ENCODE peak calls at places on chromosomes 12 and 14, in ten cellular contexts. Y is aorta, T is lower lobe of right lung, H is gastrocnemius medialis, B is Peyer's patch, J is hepatocyte, V is uterus, O is adrenal gland, R is cardiac muscle cell, D is upper lobe of right lung. P is an unnamed sample.

GRCh38 chr14:27730204-27730603 is 1036.4 kb upstream of the FOXG1 start:
- DNase-seq in Y (no peak), T (no peak), H (no peak), B (no peak), J (no peak), V (no peak), O (no peak), R (no peak), D (no peak), P (no peak)

GRCh38 chr12:52081263-52081733 is 1.8 kb downstream of the SMIM41 start:
- DNase-seq in Y (no peak), T (no peak), H (no peak), B (peak; percentile 79), J (no peak), V (no peak), O (no peak), R (no peak), D (peak; percentile 58), P (no peak)

GRCh38 chr12:47560408-47560807 is 145.4 kb downstream of the RPAP3 start:
- DNase-seq in Y (no peak), T (no peak), H (no peak), B (no peak), J (no peak), V (no peak), O (no peak), R (no peak), D (no peak), P (no peak)

GRCh38 chr12:89247962-89248361 is 104.3 kb downstream of the DUSP6 start:
- DNase-seq in Y (no peak), T (no peak), H (no peak), B (no peak), J (no peak), V (no peak), O (no peak), R (no peak), D (no peak), P (no peak)

GRCh38 chr12:6205144-6205539 is 4.9 kb downstream of the CD9 start:
- DNase-seq in Y (peak; percentile 83), T (no peak), H (no peak), B (no peak), J (no peak), V (peak; percentile 78), O (peak; percentile 73), R (peak; percentile 30), D (no peak), P (no peak)

GRCh38 chr12:57000393-57000792 is 6.0 kb downstream of the ZBTB39 start:
- DNase-seq in Y (no peak), T (no peak), H (no peak), B (no peak), J (no peak), V (no peak), O (no peak), R (no peak), D (no peak), P (no peak)

GRCh38 chr12:1848741-1849140 is 28.4 kb downstream of the LRTM2 start:
- DNase-seq in Y (no peak), T (no peak), H (no peak), B (peak; percentile 21), J (no peak), V (peak; percentile 4), O (no peak), R (no peak), D (no peak), P (no peak)

GRCh38 chr14:75363570-75364227 is 64.1 kb upstream of the JDP2 start:
- DNase-seq in Y (no peak), T (no peak), H (no peak), B (no peak), J (no peak), V (no peak), O (peak; percentile 39), R (no peak), D (no peak), P (no peak)

GRCh38 chr12:96606646-96607045 is 117.3 kb downstream of the CFAP54 start:
- DNase-seq in Y (no peak), T (no peak), H (no peak), B (no peak), J (no peak), V (no peak), O (no peak), R (no peak), D (no peak), P (no peak)

GRCh38 chr12:127342861-127343260 is 924.1 kb upstream of the TMEM132C start:
- DNase-seq in Y (no peak), T (no peak), H (no peak), B (no peak), J (no peak), V (no peak), O (no peak), R (no peak), D (no peak), P (no peak)

GRCh38 chr12:85603556-85603955 is 232.7 kb downstream of the RASSF9 start:
- DNase-seq in Y (no peak), T (no peak), H (no peak), B (no peak), J (no peak), V (no peak), O (no peak), R (no peak), D (no peak), P (no peak)

GRCh38 chr12:78712834-78713455 is 151.6 kb upstream of the SYT1 start:
- DNase-seq in Y (no peak), T (no peak), H (no peak), B (no peak), J (no peak), V (no peak), O (no peak), R (no peak), D (no peak), P (no peak)

GRCh38 chr14:91369628-91370445 is 47.8 kb downstream of the CCDC88C start:
- DNase-seq in Y (no peak), T (no peak), H (no peak), B (no peak), J (no peak), V (no peak), O (no peak), R (no peak), D (no peak), P (no peak)

GRCh38 chr12:27821259-27821973 is 41.4 kb upstream of the MANSC4 start:
- DNase-seq in Y (no peak), T (no peak), H (peak; percentile 12), B (peak; percentile 70), J (peak; percentile 82), V (peak; percentile 21), O (peak; percentile 52), R (peak; percentile 86), D (no peak), P (peak; percentile 72)

GRCh38 chr12:120905856-120906384 is 1.8 kb upstream of the SPPL3 start:
- DNase-seq in Y (no peak), T (no peak), H (no peak), B (no peak), J (no peak), V (no peak), O (no peak), R (no peak), D (no peak), P (no peak)

GRCh38 chr12:59651230-59651920 is 55.5 kb downstream of the SLC16A7 start:
- DNase-seq in Y (no peak), T (no peak), H (no peak), B (no peak), J (peak; percentile 11), V (no peak), O (peak; percentile 42), R (no peak), D (no peak), P (no peak)

DNA sequence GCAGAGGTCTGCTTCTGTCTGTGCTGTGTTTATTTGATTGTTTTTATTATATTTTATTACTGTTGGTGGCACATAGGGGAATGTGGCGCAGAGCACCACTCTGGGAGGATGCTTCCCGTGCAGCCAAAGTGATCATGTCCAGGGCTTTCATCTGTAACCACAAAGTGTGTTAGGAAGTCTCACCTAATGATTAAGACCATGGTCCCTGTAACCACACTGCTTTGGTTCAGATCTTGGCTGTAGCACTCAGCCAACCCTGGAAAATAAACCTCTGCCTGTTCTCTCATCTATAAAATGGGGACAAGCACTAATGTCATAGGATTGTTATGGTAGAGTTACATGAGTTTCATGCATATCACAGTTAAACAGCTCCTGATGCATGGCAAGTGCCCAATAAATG is 1.9 kb downstream of the RESF1 start:
- DNase-seq in Y (no peak), T (no peak), H (no peak), B (no peak), J (no peak), V (no peak), O (no peak), R (no peak), D (no peak), P (no peak)
- H3K4me3 ChIP-seq in Y (no peak overlapping the region), T (peak overlapping the region; percentile 74), H (peak overlapping the region; percentile 71), B (peak overlapping the region; percentile 90), J (peak overlapping the region; percentile 89), V (peak overlapping the region; percentile 74), O (no peak overlapping the region), R (peak overlapping the region; percentile 68), D (peak overlapping the region; percentile 82), P (no peak overlapping the region)

GRCh38 chr14:92516344-92516965 is 2.9 kb downstream of the RIN3 start:
- DNase-seq in Y (peak; percentile 24), T (no peak), H (no peak), B (peak; percentile 42), J (no peak), V (no peak), O (no peak), R (no peak), D (no peak), P (no peak)
- H3K27ac ChIP-seq in Y (peak overlapping the region; percentile 22), T (peak overlapping the region; percentile 18), H (no peak overlapping the region), B (peak overlapping the region; percentile 52), J (no peak overlapping the region), V (no peak overlapping the region), O (no peak overlapping the region), R (no peak overlapping the region), D (peak overlapping the region; percentile 94), P (no peak overlapping the region)

GRCh38 chr12:123387508-123388217 is 3.7 kb downstream of the KMT5A start:
- DNase-seq in Y (no peak), T (no peak), H (no peak), B (no peak), J (no peak), V (no peak), O (no peak), R (peak; percentile 12), D (no peak), P (no peak)
- H3K4me3 ChIP-seq in Y (no peak overlapping the region), T (peak overlapping the region; percentile 65), H (peak overlapping the region; percentile 67), B (peak overlapping the region; percentile 75), J (no peak overlapping the region), V (peak overlapping the region; percentile 66), O (no peak overlapping the region), R (peak overlapping the region; percentile 34), D (peak overlapping the region; percentile 59), P (no peak overlapping the region)

DNA sequence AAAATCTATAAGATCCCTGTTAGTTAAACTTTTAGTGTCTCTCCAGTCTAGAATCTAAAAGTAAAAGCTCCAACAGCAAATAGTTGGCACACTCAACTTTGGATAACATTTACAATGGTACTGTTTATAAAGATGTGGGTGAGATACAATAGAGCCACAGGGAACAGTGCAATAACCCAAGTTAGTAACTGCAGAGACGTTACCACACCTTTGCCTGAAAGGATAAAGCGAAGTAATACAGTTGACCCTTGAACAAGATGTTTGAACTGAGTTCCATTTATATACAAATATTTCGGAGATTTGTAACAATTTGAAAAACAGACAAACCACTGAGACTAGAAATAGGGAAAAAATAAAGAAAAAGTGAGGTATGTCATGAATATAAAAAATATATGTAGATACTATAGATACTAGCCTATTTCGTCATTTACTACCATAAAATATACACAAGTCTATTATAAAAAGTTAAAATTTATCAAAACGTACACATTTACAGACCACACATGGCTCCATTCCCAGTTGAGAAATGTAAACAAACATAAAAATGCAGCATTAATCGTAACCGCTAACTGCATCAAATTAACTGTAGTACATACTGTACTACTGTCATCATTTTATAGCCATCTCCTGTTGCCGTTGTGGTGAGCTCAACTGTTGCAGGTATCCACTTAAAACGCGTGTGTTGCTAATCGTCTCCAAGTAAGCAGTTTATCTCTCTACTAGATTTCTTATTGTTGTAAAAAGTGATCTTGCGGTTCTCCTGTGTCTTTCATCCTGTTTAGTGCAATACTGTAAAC is 56.5 kb upstream of the HIF1A start:
- DNase-seq in Y (no peak), T (no peak), H (no peak), B (no peak), J (no peak), V (no peak), O (no peak), R (no peak), D (no peak), P (no peak)
- H3K27ac ChIP-seq in Y (no peak overlapping the region), T (no peak overlapping the region), H (no peak overlapping the region), B (no peak overlapping the region), J (peak overlapping the region; percentile 15), V (no peak overlapping the region), O (no peak overlapping the region), R (no peak overlapping the region), D (no peak overlapping the region), P (no peak overlapping the region)